ENCODE peak calls at places on chromosomes 2 and 18, in six cellular contexts. One of them, this sample, is unnamed.

GRCh38 chr2:100202567-100202966 is 60.2 kb upstream of the AFF3 start:
- DNase-seq in NCI-H1694: no peak
- DNase-seq in effector memory CD4-positive, alpha-beta T cell: no peak
- DNase-seq in T-cell: no peak
- DNase-seq in nephron progenitor cell: no peak
- DNase-seq in fibroblast of lung: no peak
- DNase-seq in this sample: no peak

GRCh38 chr18:3652380-3653262 is 202.6 kb downstream of the TGIF1 start:
- DNase-seq in NCI-H1694: no peak
- DNase-seq in effector memory CD4-positive, alpha-beta T cell: no peak
- DNase-seq in T-cell: no peak
- DNase-seq in nephron progenitor cell: no peak
- DNase-seq in fibroblast of lung: peak
- DNase-seq in this sample: no peak

GRCh38 chr2:214103199-214104001 is 307.5 kb upstream of the VWC2L start:
- DNase-seq in NCI-H1694: no peak
- DNase-seq in effector memory CD4-positive, alpha-beta T cell: no peak
- DNase-seq in T-cell: no peak
- DNase-seq in nephron progenitor cell: no peak
- DNase-seq in fibroblast of lung: peak
- DNase-seq in this sample: no peak

GRCh38 chr18:23121133-23121532 is 14.2 kb upstream of the CABLES1 start:
- DNase-seq in NCI-H1694: no peak
- DNase-seq in effector memory CD4-positive, alpha-beta T cell: no peak
- DNase-seq in T-cell: no peak
- DNase-seq in nephron progenitor cell: no peak
- DNase-seq in fibroblast of lung: no peak
- DNase-seq in this sample: no peak

GRCh38 chr2:133760366-133760765 is 192.1 kb upstream of the NCKAP5 start:
- DNase-seq in NCI-H1694: no peak
- DNase-seq in effector memory CD4-positive, alpha-beta T cell: no peak
- DNase-seq in T-cell: no peak
- DNase-seq in nephron progenitor cell: no peak
- DNase-seq in fibroblast of lung: peak
- DNase-seq in this sample: no peak

GRCh38 chr2:130790808-130791616 is 35.7 kb downstream of the AMER3 start:
- DNase-seq in NCI-H1694: no peak
- DNase-seq in effector memory CD4-positive, alpha-beta T cell: no peak
- DNase-seq in T-cell: no peak
- DNase-seq in nephron progenitor cell: no peak
- DNase-seq in fibroblast of lung: no peak
- DNase-seq in this sample: no peak

GRCh38 chr2:188079176-188079575 is 212.5 kb upstream of the GULP1 start:
- DNase-seq in NCI-H1694: no peak
- DNase-seq in effector memory CD4-positive, alpha-beta T cell: no peak
- DNase-seq in T-cell: no peak
- DNase-seq in nephron progenitor cell: no peak
- DNase-seq in fibroblast of lung: peak
- DNase-seq in this sample: no peak

GRCh38 chr2:217932661-217933325 is 70.0 kb downstream of the TNS1 start:
- DNase-seq in NCI-H1694: peak
- DNase-seq in effector memory CD4-positive, alpha-beta T cell: no peak
- DNase-seq in T-cell: no peak
- DNase-seq in nephron progenitor cell: no peak
- DNase-seq in fibroblast of lung: peak
- DNase-seq in this sample: no peak

GRCh38 chr2:112583497-112584133 is 794 bp upstream of the CHCHD5 start:
- DNase-seq in NCI-H1694: no peak
- DNase-seq in effector memory CD4-positive, alpha-beta T cell: no peak
- DNase-seq in T-cell: no peak
- DNase-seq in nephron progenitor cell: no peak
- DNase-seq in fibroblast of lung: peak
- DNase-seq in this sample: no peak

GRCh38 chr2:164896634-164897033 is 55.0 kb upstream of the COBLL1 start:
- DNase-seq in NCI-H1694: no peak
- DNase-seq in effector memory CD4-positive, alpha-beta T cell: no peak
- DNase-seq in T-cell: no peak
- DNase-seq in nephron progenitor cell: no peak
- DNase-seq in fibroblast of lung: peak
- DNase-seq in this sample: no peak

GRCh38 chr18:14747513-14748474 is at the start of gene ANKRD30B:
- DNase-seq in NCI-H1694: no peak
- DNase-seq in effector memory CD4-positive, alpha-beta T cell: no peak
- DNase-seq in T-cell: no peak
- DNase-seq in nephron progenitor cell: no peak
- DNase-seq in fibroblast of lung: no peak
- DNase-seq in this sample: no peak

GRCh38 chr2:150653351-150653750 is 165.9 kb upstream of the RND3 start:
- DNase-seq in NCI-H1694: no peak
- DNase-seq in effector memory CD4-positive, alpha-beta T cell: no peak
- DNase-seq in T-cell: no peak
- DNase-seq in nephron progenitor cell: no peak
- DNase-seq in fibroblast of lung: no peak
- DNase-seq in this sample: no peak

GRCh38 chr2:100895402-100895801 is 75.5 kb downstream of the NPAS2 start:
- DNase-seq in NCI-H1694: no peak
- DNase-seq in effector memory CD4-positive, alpha-beta T cell: no peak
- DNase-seq in T-cell: no peak
- DNase-seq in nephron progenitor cell: no peak
- DNase-seq in fibroblast of lung: no peak
- DNase-seq in this sample: no peak

GRCh38 chr2:192026064-192026715 is 168.5 kb downstream of the TMEFF2 start:
- DNase-seq in NCI-H1694: no peak
- DNase-seq in effector memory CD4-positive, alpha-beta T cell: no peak
- DNase-seq in T-cell: no peak
- DNase-seq in nephron progenitor cell: no peak
- DNase-seq in fibroblast of lung: peak
- DNase-seq in this sample: no peak

GRCh38 chr2:53593891-53594585 is 173.6 kb upstream of the CHAC2 start:
- DNase-seq in NCI-H1694: no peak
- DNase-seq in effector memory CD4-positive, alpha-beta T cell: no peak
- DNase-seq in T-cell: no peak
- DNase-seq in nephron progenitor cell: no peak
- DNase-seq in fibroblast of lung: peak
- DNase-seq in this sample: no peak

GRCh38 chr2:204280239-204280638 is 265.0 kb upstream of the PARD3B start:
- DNase-seq in NCI-H1694: no peak
- DNase-seq in effector memory CD4-positive, alpha-beta T cell: no peak
- DNase-seq in T-cell: no peak
- DNase-seq in nephron progenitor cell: no peak
- DNase-seq in fibroblast of lung: no peak
- DNase-seq in this sample: no peak

GRCh38 chr2:170975943-170976270 is 46.9 kb downstream of the GORASP2 start:
- DNase-seq in NCI-H1694: no peak
- DNase-seq in effector memory CD4-positive, alpha-beta T cell: no peak
- DNase-seq in T-cell: no peak
- DNase-seq in nephron progenitor cell: no peak
- DNase-seq in fibroblast of lung: no peak
- DNase-seq in this sample: no peak

GRCh38 chr2:200787351-200788128 is 24.2 kb upstream of the BZW1 start:
- DNase-seq in NCI-H1694: no peak
- DNase-seq in effector memory CD4-positive, alpha-beta T cell: no peak
- DNase-seq in T-cell: no peak
- DNase-seq in nephron progenitor cell: no peak
- DNase-seq in fibroblast of lung: peak
- DNase-seq in this sample: peak

GRCh38 chr2:196479350-196479749 is 160.2 kb upstream of the CCDC150 start:
- DNase-seq in NCI-H1694: no peak
- DNase-seq in effector memory CD4-positive, alpha-beta T cell: no peak
- DNase-seq in T-cell: no peak
- DNase-seq in nephron progenitor cell: no peak
- DNase-seq in fibroblast of lung: peak
- DNase-seq in this sample: no peak

GRCh38 chr2:24181849-24182248 is 7.0 kb downstream of the FAM228A start:
- DNase-seq in NCI-H1694: no peak
- DNase-seq in effector memory CD4-positive, alpha-beta T cell: no peak
- DNase-seq in T-cell: no peak
- DNase-seq in nephron progenitor cell: peak
- DNase-seq in fibroblast of lung: no peak
- DNase-seq in this sample: peak

GRCh38 chr2:121664086-121664485 is 14.8 kb upstream of the CLASP1 start:
- DNase-seq in NCI-H1694: no peak
- DNase-seq in effector memory CD4-positive, alpha-beta T cell: no peak
- DNase-seq in T-cell: no peak
- DNase-seq in nephron progenitor cell: no peak
- DNase-seq in fibroblast of lung: no peak
- DNase-seq in this sample: no peak

GRCh38 chr2:189162566-189162965 is 17.0 kb downstream of the COL5A2 start:
- DNase-seq in NCI-H1694: no peak
- DNase-seq in effector memory CD4-positive, alpha-beta T cell: no peak
- DNase-seq in T-cell: no peak
- DNase-seq in nephron progenitor cell: no peak
- DNase-seq in fibroblast of lung: peak
- DNase-seq in this sample: no peak

GRCh38 chr2:230642966-230643365 is 69.7 kb upstream of the CAB39 start:
- DNase-seq in NCI-H1694: no peak
- DNase-seq in effector memory CD4-positive, alpha-beta T cell: no peak
- DNase-seq in T-cell: no peak
- DNase-seq in nephron progenitor cell: no peak
- DNase-seq in fibroblast of lung: no peak
- DNase-seq in this sample: no peak

GRCh38 chr2:224887159-224887558 is 155.1 kb downstream of the DOCK10 start:
- DNase-seq in NCI-H1694: no peak
- DNase-seq in effector memory CD4-positive, alpha-beta T cell: no peak
- DNase-seq in T-cell: no peak
- DNase-seq in nephron progenitor cell: no peak
- DNase-seq in fibroblast of lung: peak
- DNase-seq in this sample: no peak

GRCh38 chr2:7634370-7634769 is 717.2 kb downstream of the RNF144A start:
- DNase-seq in NCI-H1694: peak
- DNase-seq in effector memory CD4-positive, alpha-beta T cell: no peak
- DNase-seq in T-cell: no peak
- DNase-seq in nephron progenitor cell: no peak
- DNase-seq in fibroblast of lung: no peak
- DNase-seq in this sample: no peak

GRCh38 chr2:55223958-55224760 is 7.9 kb downstream of the CLHC1 start:
- DNase-seq in NCI-H1694: no peak
- DNase-seq in effector memory CD4-positive, alpha-beta T cell: no peak
- DNase-seq in T-cell: no peak
- DNase-seq in nephron progenitor cell: no peak
- DNase-seq in fibroblast of lung: no peak
- DNase-seq in this sample: no peak

GRCh38 chr2:41830600-41830999 is 217.2 kb upstream of the PKDCC start:
- DNase-seq in NCI-H1694: no peak
- DNase-seq in effector memory CD4-positive, alpha-beta T cell: no peak
- DNase-seq in T-cell: no peak
- DNase-seq in nephron progenitor cell: no peak
- DNase-seq in fibroblast of lung: no peak
- DNase-seq in this sample: no peak

GRCh38 chr2:11998218-11998617 is 251.8 kb downstream of the LPIN1 start:
- DNase-seq in NCI-H1694: no peak
- DNase-seq in effector memory CD4-positive, alpha-beta T cell: no peak
- DNase-seq in T-cell: peak
- DNase-seq in nephron progenitor cell: no peak
- DNase-seq in fibroblast of lung: peak
- DNase-seq in this sample: no peak

GRCh38 chr2:38581193-38582147 is 21.3 kb downstream of the HNRNPLL start:
- DNase-seq in NCI-H1694: peak
- DNase-seq in effector memory CD4-positive, alpha-beta T cell: no peak
- DNase-seq in T-cell: peak
- DNase-seq in nephron progenitor cell: peak
- DNase-seq in fibroblast of lung: peak
- DNase-seq in this sample: peak

GRCh38 chr2:241064802-241065354 is 37.2 kb downstream of the MTERF4 start:
- DNase-seq in NCI-H1694: no peak
- DNase-seq in effector memory CD4-positive, alpha-beta T cell: no peak
- DNase-seq in T-cell: no peak
- DNase-seq in nephron progenitor cell: no peak
- DNase-seq in fibroblast of lung: no peak
- DNase-seq in this sample: no peak

GRCh38 chr2:196200557-196200956 is 29.2 kb upstream of the STK17B start:
- DNase-seq in NCI-H1694: no peak
- DNase-seq in effector memory CD4-positive, alpha-beta T cell: no peak
- DNase-seq in T-cell: no peak
- DNase-seq in nephron progenitor cell: no peak
- DNase-seq in fibroblast of lung: no peak
- DNase-seq in this sample: no peak

GRCh38 chr2:145058457-145058856 is 538.5 kb upstream of the ZEB2 start:
- DNase-seq in NCI-H1694: no peak
- DNase-seq in effector memory CD4-positive, alpha-beta T cell: no peak
- DNase-seq in T-cell: no peak
- DNase-seq in nephron progenitor cell: no peak
- DNase-seq in fibroblast of lung: no peak
- DNase-seq in this sample: no peak

GRCh38 chr2:16608661-16609643 is 56.7 kb downstream of the CYRIA start:
- DNase-seq in NCI-H1694: peak
- DNase-seq in effector memory CD4-positive, alpha-beta T cell: peak
- DNase-seq in T-cell: peak
- DNase-seq in nephron progenitor cell: peak
- DNase-seq in fibroblast of lung: peak
- DNase-seq in this sample: no peak

GRCh38 chr2:134718095-134718955 is 475 bp downstream of the TMEM163 start:
- DNase-seq in NCI-H1694: peak
- DNase-seq in effector memory CD4-positive, alpha-beta T cell: no peak
- DNase-seq in T-cell: no peak
- DNase-seq in nephron progenitor cell: peak
- DNase-seq in fibroblast of lung: peak
- DNase-seq in this sample: no peak

This sample was measured in NCI-H526 treated with DMSO at 0.1 percent for 48 hours.